ENCODE peak calls at places on chromosomes 13 and 19, in ten cellular contexts. G, A, F, Y, E, S, O, Q, X and U are unnamed samples.

GRCh38 chr13:34867590-34867989 is 74.5 kb upstream of the NBEA start:
- DNase-seq in Q (no peak), G (peak), Y (no peak), S (no peak), E (no peak), A (peak), O (no peak), X (no peak), F (no peak), U (no peak)

GRCh38 chr13:39876258-39876657 is 220.8 kb downstream of the COG6 start:
- DNase-seq in E (no peak), Q (no peak), G (peak), A (peak), S (no peak), F (no peak), X (no peak), Y (no peak), O (no peak), U (no peak)

GRCh38 chr13:97030705-97031452 is 36.6 kb upstream of the OXGR1 start:
- DNase-seq in X (peak), Q (no peak), Y (peak), F (no peak), S (no peak), O (no peak), G (peak), E (no peak), A (peak), U (no peak)

GRCh38 chr19:18672044-18672451 is 11.4 kb upstream of the CRTC1 start:
- DNase-seq in O (no peak), E (no peak), A (peak), X (no peak), F (no peak), G (no peak), Q (no peak), Y (no peak), S (no peak), U (no peak)

GRCh38 chr19:41328157-41328817 is 18.3 kb downstream of the CCDC97 start:
- DNase-seq in G (peak), A (peak), Y (peak), Q (no peak), X (no peak), E (no peak), S (no peak), F (no peak), O (no peak), U (no peak)

GRCh38 chr19:7004313-7004931 is 16.8 kb downstream of the MBD3L2B start:
- DNase-seq in Y (peak), F (no peak), G (peak), O (no peak), E (peak), S (no peak), Q (no peak), A (peak), X (peak), U (no peak)

GRCh38 chr19:49999371-50000010 is 25.7 kb downstream of the VRK3 start:
- DNase-seq in S (no peak), G (no peak), O (no peak), E (no peak), Y (no peak), X (no peak), F (no peak), Q (no peak), A (no peak), U (no peak)

GRCh38 chr19:710767-711166 is 2.0 kb downstream of the PALM start:
- DNase-seq in S (no peak), X (peak), G (no peak), Q (no peak), E (no peak), Y (no peak), O (no peak), A (no peak), F (no peak), U (no peak)

GRCh38 chr13:31227063-31227462 is 27.3 kb downstream of the B3GLCT start:
- DNase-seq in Q (no peak), Y (no peak), E (no peak), F (no peak), O (no peak), A (peak), X (no peak), G (peak), S (no peak), U (no peak)

GRCh38 chr19:4575978-4576933 is 16.8 kb upstream of the SEMA6B start:
- DNase-seq in O (peak), S (peak), A (peak), Q (peak), X (peak), Y (peak), G (peak), E (peak), F (no peak), U (peak)

GRCh38 chr13:110308377-110309158 is 1.5 kb downstream of the COL4A2 start:
- DNase-seq in Y (no peak), E (peak), F (no peak), X (peak), A (peak), Q (no peak), S (peak), O (peak), G (no peak), U (no peak)

GRCh38 chr19:18183529-18183928 is 9.5 kb upstream of the MPV17L2 start:
- DNase-seq in F (no peak), A (no peak), G (no peak), O (no peak), S (no peak), X (no peak), Y (no peak), Q (no peak), E (no peak), U (no peak)

GRCh38 chr19:51511353-51511752 is 9.8 kb upstream of the SIGLEC12 start:
- DNase-seq in F (no peak), G (no peak), O (no peak), Y (no peak), A (no peak), X (peak), E (no peak), S (peak), Q (no peak), U (no peak)

GRCh38 chr19:18433039-18433691 is 4.8 kb downstream of the ISYNA1 start:
- DNase-seq in S (peak), A (peak), G (no peak), F (no peak), Y (peak), O (peak), Q (no peak), E (no peak), X (peak), U (no peak)

GRCh38 chr19:32674153-32674958 is 624 bp downstream of the ANKRD27 start:
- DNase-seq in Y (peak), A (peak), S (no peak), F (no peak), X (no peak), Q (peak), E (no peak), O (no peak), G (no peak), U (no peak)

GRCh38 chr13:30666113-30666512 is 48.4 kb downstream of the USPL1 start:
- DNase-seq in A (no peak), Y (no peak), E (no peak), F (no peak), G (no peak), Q (no peak), S (no peak), O (no peak), X (no peak), U (no peak)

GRCh38 chr19:3440082-3440481 is 40.2 kb downstream of the SMIM24 start:
- DNase-seq in Q (peak), O (peak), E (no peak), G (no peak), Y (peak), A (peak), F (no peak), X (peak), S (peak), U (peak)

GRCh38 chr19:39333507-39333906 is 2.3 kb downstream of the GMFG start:
- DNase-seq in S (no peak), A (no peak), X (no peak), F (no peak), Q (no peak), E (no peak), G (no peak), Y (no peak), O (no peak), U (no peak)

GRCh38 chr19:6223461-6224307 is 56.1 kb downstream of the MLLT1 start:
- DNase-seq in S (no peak), O (no peak), F (no peak), X (no peak), A (no peak), E (no peak), Y (no peak), Q (no peak), G (no peak), U (no peak)

GRCh38 chr19:33704271-33704670 is 82.5 kb downstream of the CHST8 start:
- DNase-seq in O (peak), X (no peak), Y (no peak), A (no peak), F (no peak), Q (no peak), E (no peak), G (no peak), S (no peak), U (no peak)

GRCh38 chr19:3202346-3202745 is 16.6 kb downstream of the NCLN start:
- DNase-seq in Q (no peak), O (no peak), S (no peak), F (no peak), X (no peak), Y (no peak), A (no peak), E (no peak), G (no peak), U (no peak)

GRCh38 chr13:111614009-111614408 is 293.6 kb downstream of the TEX29 start:
- DNase-seq in X (no peak), Q (no peak), O (no peak), S (no peak), E (no peak), Y (no peak), G (no peak), F (no peak), A (no peak), U (no peak)

GRCh38 chr13:41909524-41909923 is 51.4 kb downstream of the VWA8 start:
- DNase-seq in F (no peak), A (no peak), X (no peak), G (no peak), Y (no peak), O (no peak), S (no peak), E (no peak), Q (no peak), U (no peak)

GRCh38 chr19:55546822-55547614 is 1.7 kb upstream of the SBK3 start:
- DNase-seq in Y (no peak), F (peak), S (no peak), Q (no peak), A (peak), O (peak), X (peak), G (peak), E (no peak), U (peak)

GRCh38 chr19:6069268-6069771 is 41.0 kb downstream of the RFX2 start:
- DNase-seq in Q (no peak), X (no peak), S (no peak), G (no peak), E (no peak), A (no peak), Y (no peak), F (no peak), O (no peak), U (no peak)

GRCh38 chr13:112603641-112604220 is 15.8 kb upstream of the TUBGCP3 start:
- DNase-seq in Y (no peak), X (peak), F (no peak), O (no peak), G (peak), S (no peak), A (peak), Q (no peak), E (no peak), U (no peak)

GRCh38 chr19:48614436-48615144 is at the start of gene FAM83E:
- DNase-seq in E (no peak), Y (no peak), G (no peak), F (no peak), X (no peak), O (peak), S (peak), A (peak), Q (no peak), U (peak)

GRCh38 chr13:93535256-93535655 is 308.6 kb downstream of the GPC6 start:
- DNase-seq in Y (no peak), O (no peak), A (peak), X (no peak), S (no peak), Q (no peak), F (no peak), E (no peak), G (peak), U (no peak)

GRCh38 chr13:110409581-110409992 is 102.5 kb downstream of the COL4A2 start:
- DNase-seq in F (no peak), E (no peak), G (peak), Q (no peak), O (no peak), A (peak), X (no peak), Y (no peak), S (no peak), U (no peak)

GRCh38 chr13:91534996-91535395 is 136.6 kb downstream of the GPC5 start:
- DNase-seq in A (no peak), E (no peak), F (no peak), Q (no peak), X (no peak), O (no peak), Y (no peak), S (no peak), G (no peak), U (no peak)

GRCh38 chr13:32881074-32881791 is 135.0 kb upstream of the KL start:
- DNase-seq in Y (no peak), X (no peak), Q (no peak), A (peak), E (no peak), S (no peak), O (no peak), G (peak), F (no peak), U (no peak)

GRCh38 chr13:51746802-51747201 is 57.2 kb downstream of the DHRS12 start:
- DNase-seq in F (no peak), E (no peak), X (no peak), Y (no peak), S (no peak), O (no peak), G (no peak), Q (no peak), A (no peak), U (no peak)

GRCh38 chr19:10074153-10074552 is 12.0 kb upstream of the SHFL start:
- DNase-seq in S (no peak), Q (peak), E (no peak), G (peak), F (no peak), O (no peak), X (peak), Y (peak), A (peak), U (peak)
- TF ChIP-seq CTCF in S (peak), Q (peak), E (peak), G (peak), F (no peak), O (no peak), X (peak), Y (peak), A (peak), U (peak)

DNA sequence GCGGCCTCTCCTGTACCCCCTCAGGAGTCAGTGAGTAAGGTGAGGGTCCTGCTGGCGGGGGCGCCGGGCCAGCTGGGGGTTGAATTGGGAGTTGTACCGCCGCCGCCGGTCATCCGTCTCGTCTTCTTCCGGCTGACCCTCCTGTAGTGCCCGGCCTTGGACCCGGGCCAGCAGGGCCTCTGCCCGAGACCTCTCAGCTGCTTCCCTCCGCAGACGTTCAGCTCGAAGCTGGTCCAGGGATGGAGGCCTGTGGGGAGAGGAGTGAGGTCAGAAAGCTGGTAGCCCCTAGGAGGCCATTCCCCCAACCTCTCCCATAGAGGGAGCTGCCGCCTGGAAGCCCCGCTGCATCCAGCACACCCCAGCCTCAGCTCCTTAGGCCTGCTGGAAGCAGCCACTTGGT is 3.8 kb downstream of the LENG1 start:
- DNase-seq in G (no peak), F (no peak), X (no peak), A (no peak), Q (no peak), O (peak), S (peak), Y (no peak), E (no peak), U (no peak)
- TF ChIP-seq CTCF in G (no peak), F (no peak), X (no peak), A (no peak), Q (no peak), O (no peak), S (no peak), Y (no peak), E (no peak), U (no peak)

GRCh38 chr13:20136781-20137703 is 23.8 kb downstream of the GJA3 start:
- DNase-seq in Y (peak), O (peak), F (no peak), S (peak), A (peak), Q (peak), E (peak), G (no peak), X (peak), U (peak)
- TF ChIP-seq CTCF in Y (peak), O (no peak), F (no peak), S (no peak), A (peak), Q (no peak), E (peak), G (peak), X (peak), U (no peak)

GRCh38 chr19:47608908-47609879 is at the start of gene BICRA:
- DNase-seq in G (peak), A (peak), O (peak), X (peak), Y (peak), E (peak), S (peak), Q (peak), F (peak), U (peak)

GRCh38 chr19:47610546-47610894 is 1.6 kb downstream of the BICRA start:
- DNase-seq in Q (no peak), A (no peak), O (no peak), F (no peak), E (no peak), Y (no peak), S (no peak), G (no peak), X (no peak), U (no peak)

GRCh38 chr19:47609885-47610545 is 1.1 kb downstream of the BICRA start:
- DNase-seq in F (no peak), X (peak), E (peak), Q (peak), Y (peak), A (peak), G (peak), O (peak), S (peak), U (peak)

GRCh38 chr19:47607564-47608073 is 1.3 kb upstream of the BICRA start:
- DNase-seq in Q (no peak), Y (no peak), E (no peak), G (no peak), O (no peak), X (no peak), S (no peak), F (no peak), A (no peak), U (no peak)

DNA sequence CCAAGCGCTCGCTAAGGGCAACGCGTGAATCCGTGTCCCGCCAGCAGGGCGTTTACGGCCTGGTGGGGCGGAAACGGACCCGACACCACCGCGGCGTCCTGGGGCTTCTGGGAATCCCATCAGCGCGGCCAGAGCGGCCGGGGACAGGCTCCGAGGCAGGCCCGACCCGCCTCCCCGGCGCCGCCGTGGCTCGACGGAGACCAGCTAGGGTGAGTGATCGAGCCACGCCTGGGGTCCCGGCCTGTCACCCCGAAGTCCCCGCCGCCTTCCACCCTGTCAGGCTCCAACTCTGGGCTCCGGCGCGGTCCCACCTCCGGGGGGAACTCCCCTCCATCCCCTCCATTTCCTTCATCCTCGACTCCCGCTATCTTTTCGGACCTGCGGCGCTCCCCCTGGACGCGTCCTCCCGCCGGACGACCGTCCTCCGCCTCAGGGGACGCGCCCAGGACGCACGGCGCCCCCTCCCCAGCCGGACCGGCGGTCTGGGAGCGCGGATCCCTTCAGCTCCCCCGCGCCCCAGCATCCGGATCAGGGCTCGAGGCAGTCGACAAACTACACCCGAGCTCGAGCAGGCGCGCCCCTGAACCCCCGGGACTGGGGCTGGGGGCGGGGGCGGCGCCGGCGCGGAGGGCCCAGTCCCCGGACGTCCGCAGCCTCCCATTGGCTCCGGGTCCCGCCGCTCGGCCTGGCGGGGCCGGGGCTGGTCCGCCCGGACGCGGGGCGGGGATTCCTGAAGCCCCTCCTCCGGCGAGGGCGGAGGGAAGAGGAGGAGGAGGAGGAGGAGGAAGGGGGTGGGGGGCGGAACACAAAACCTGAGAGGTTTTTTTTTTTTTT is 643 bp upstream of the BICRA start:
- DNase-seq in S (peak), Q (peak), G (peak), A (peak), O (peak), X (peak), F (peak), E (peak), Y (peak), U (peak)
- TF ChIP-seq CTCF in S (no peak), Q (no peak), G (peak), A (peak), O (no peak), X (peak), F (peak), E (peak), Y (no peak), U (no peak)

GRCh38 chr19:35824150-35824549 is 11.5 kb upstream of the PRODH2 start:
- DNase-seq in S (no peak), O (no peak), Q (no peak), A (no peak), E (no peak), G (no peak), Y (no peak), X (no peak), F (no peak), U (no peak)
- TF ChIP-seq CTCF in S (no peak), O (no peak), Q (no peak), A (no peak), E (no peak), G (no peak), Y (no peak), X (no peak), F (no peak), U (no peak)

GRCh38 chr13:75486146-75486545 is 4.2 kb upstream of the TBC1D4 start:
- DNase-seq in O (no peak), E (no peak), A (no peak), S (no peak), Q (no peak), G (no peak), X (no peak), F (no peak), Y (no peak), U (no peak)
- TF ChIP-seq CTCF in O (no peak), E (no peak), A (no peak), S (no peak), Q (no peak), G (no peak), X (no peak), F (no peak), Y (no peak), U (no peak)

DNA sequence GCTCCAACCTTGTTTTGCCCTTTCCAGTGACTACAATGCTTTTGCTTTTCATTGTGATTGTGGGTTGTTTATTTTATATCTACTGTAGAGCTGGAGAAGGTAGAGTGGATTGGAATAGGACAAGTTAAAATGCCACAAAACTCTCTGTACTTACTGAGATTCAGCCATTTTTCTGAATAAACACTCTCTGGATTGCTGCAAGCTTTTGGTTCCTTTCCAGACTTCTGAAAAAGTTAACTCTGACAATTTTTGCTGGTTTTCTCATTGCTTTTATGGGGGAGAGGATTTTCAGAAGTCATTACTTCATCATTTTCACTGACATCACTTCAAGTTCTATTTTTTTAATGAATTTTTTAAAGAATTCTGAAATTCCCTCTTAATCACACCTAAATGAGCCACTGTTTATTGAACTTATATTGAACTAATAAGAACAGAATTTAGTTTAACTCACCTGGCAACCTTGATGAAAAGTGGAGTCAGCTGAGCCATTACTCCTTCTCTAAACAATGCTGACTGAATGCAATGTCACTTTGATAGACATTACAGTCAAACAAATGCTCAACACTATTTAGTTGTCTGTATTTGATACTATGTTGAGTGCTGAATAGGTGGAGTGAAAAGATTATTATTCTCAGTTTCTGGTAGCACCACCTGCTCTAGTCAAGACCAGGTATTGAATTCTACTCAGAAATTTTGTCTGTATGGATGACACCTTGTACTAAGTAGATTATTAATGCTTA is 303.5 kb downstream of the DLEU7 start:
- DNase-seq in X (no peak), O (no peak), A (peak), Q (no peak), G (no peak), S (no peak), E (no peak), Y (no peak), F (no peak), U (no peak)
- TF ChIP-seq CTCF in X (no peak), O (no peak), A (no peak), Q (no peak), G (no peak), S (no peak), E (no peak), Y (no peak), F (no peak), U (no peak)